ENCODE peak calls at places on chromosomes 13 and 19, in seven cellular contexts. One of them, this sample, is unnamed.

GRCh38 chr19:2055871-2056809 is 5.1 kb upstream of the MKNK2 start:
- DNase-seq in GM23248: peak; percentile 78
- DNase-seq in thoracic aorta: no peak
- DNase-seq in dorsolateral prefrontal cortex: no peak
- DNase-seq in NCI-H1105 treated with DMSO at 0.1 percent for 48 hours: no peak
- DNase-seq in ELF-1: no peak
- DNase-seq in choroid plexus epithelial cell: peak; percentile 74
- DNase-seq in this sample: no peak

GRCh38 chr13:50740052-50740741 is 103.3 kb downstream of the DLEU7 start:
- DNase-seq in GM23248: peak; percentile 38
- DNase-seq in thoracic aorta: no peak
- DNase-seq in dorsolateral prefrontal cortex: no peak
- DNase-seq in NCI-H1105 treated with DMSO at 0.1 percent for 48 hours: no peak
- DNase-seq in ELF-1: no peak
- DNase-seq in choroid plexus epithelial cell: peak; percentile 24
- DNase-seq in this sample: no peak

GRCh38 chr13:57843555-57843954 is 212.0 kb downstream of the PCDH17 start:
- DNase-seq in GM23248: no peak
- DNase-seq in thoracic aorta: no peak
- DNase-seq in dorsolateral prefrontal cortex: no peak
- DNase-seq in NCI-H1105 treated with DMSO at 0.1 percent for 48 hours: no peak
- DNase-seq in ELF-1: no peak
- DNase-seq in choroid plexus epithelial cell: no peak
- DNase-seq in this sample: no peak

GRCh38 chr19:47241919-47242644 is 11.1 kb upstream of the BBC3 start:
- DNase-seq in GM23248: no peak
- DNase-seq in thoracic aorta: no peak
- DNase-seq in dorsolateral prefrontal cortex: no peak
- DNase-seq in NCI-H1105 treated with DMSO at 0.1 percent for 48 hours: no peak
- DNase-seq in ELF-1: no peak
- DNase-seq in choroid plexus epithelial cell: no peak
- DNase-seq in this sample: no peak

GRCh38 chr19:12265921-12266704 is 28.6 kb downstream of the ZNF44 start:
- DNase-seq in GM23248: no peak
- DNase-seq in thoracic aorta: no peak
- DNase-seq in dorsolateral prefrontal cortex: no peak
- DNase-seq in NCI-H1105 treated with DMSO at 0.1 percent for 48 hours: no peak
- DNase-seq in ELF-1: no peak
- DNase-seq in choroid plexus epithelial cell: no peak
- DNase-seq in this sample: peak; percentile 40

GRCh38 chr13:92843549-92843948 is 383.1 kb upstream of the GPC6 start:
- DNase-seq in GM23248: peak; percentile 61
- DNase-seq in thoracic aorta: no peak
- DNase-seq in dorsolateral prefrontal cortex: no peak
- DNase-seq in NCI-H1105 treated with DMSO at 0.1 percent for 48 hours: peak; percentile 34
- DNase-seq in ELF-1: no peak
- DNase-seq in choroid plexus epithelial cell: peak; percentile 83
- DNase-seq in this sample: no peak

GRCh38 chr13:89726690-89727435 is 1620.6 kb upstream of the MIR17HG start:
- DNase-seq in GM23248: peak; percentile 24
- DNase-seq in thoracic aorta: no peak
- DNase-seq in dorsolateral prefrontal cortex: no peak
- DNase-seq in NCI-H1105 treated with DMSO at 0.1 percent for 48 hours: no peak
- DNase-seq in ELF-1: no peak
- DNase-seq in choroid plexus epithelial cell: peak; percentile 92
- DNase-seq in this sample: no peak

GRCh38 chr19:4328243-4328990 is 10.2 kb downstream of the STAP2 start:
- DNase-seq in GM23248: peak; percentile 96
- DNase-seq in thoracic aorta: no peak
- DNase-seq in dorsolateral prefrontal cortex: peak; percentile 88
- DNase-seq in NCI-H1105 treated with DMSO at 0.1 percent for 48 hours: no peak
- DNase-seq in ELF-1: peak; percentile 91
- DNase-seq in choroid plexus epithelial cell: peak; percentile 98
- DNase-seq in this sample: peak; percentile 94

GRCh38 chr13:21694831-21695230 is 24.0 kb downstream of the FGF9 start:
- DNase-seq in GM23248: no peak
- DNase-seq in thoracic aorta: no peak
- DNase-seq in dorsolateral prefrontal cortex: no peak
- DNase-seq in NCI-H1105 treated with DMSO at 0.1 percent for 48 hours: no peak
- DNase-seq in ELF-1: no peak
- DNase-seq in choroid plexus epithelial cell: no peak
- DNase-seq in this sample: no peak